ENCODE peak calls at places on chromosome 6, in four cellular contexts. L is WTC11, H is K562, J is GM12878. F is an unnamed sample.

GRCh38 chr6:14641401-14641800 is 523.8 kb downstream of the CD83 start:
- DNase-seq in J (no peak), H (no peak), L (no peak), F (no peak)

GRCh38 chr6:139448998-139449610 is 74.7 kb upstream of the CITED2 start:
- DNase-seq in L (no peak), J (no peak), H (no peak), F (no peak)

GRCh38 chr6:156396791-156397418 is 380.3 kb upstream of the ARID1B start:
- DNase-seq in L (peak), J (no peak), H (no peak), F (no peak)

GRCh38 chr6:37182736-37183590 is 13.0 kb downstream of the PIM1 start:
- DNase-seq in H (peak), J (peak), L (no peak), F (no peak)

GRCh38 chr6:402901-403658 is 11.5 kb downstream of the IRF4 start:
- DNase-seq in L (no peak), J (no peak), H (no peak), F (no peak)

GRCh38 chr6:126076992-126077664 is 90.8 kb downstream of the TRMT11 start:
- DNase-seq in H (no peak), L (no peak), J (no peak), F (peak)

GRCh38 chr6:137767931-137768690 is 98.9 kb upstream of the TNFAIP3 start:
- DNase-seq in J (peak), H (no peak), L (no peak), F (no peak)

GRCh38 chr6:113004691-113005270 is 657.7 kb downstream of the RFPL4B start:
- DNase-seq in H (no peak), L (no peak), J (no peak), F (no peak)

GRCh38 chr6:56573624-56574023 is 69.1 kb downstream of the DST start:
- DNase-seq in L (no peak), J (no peak), H (no peak), F (peak)

GRCh38 chr6:56573142-56573541 is 69.5 kb downstream of the DST start:
- DNase-seq in J (no peak), L (no peak), H (no peak), F (no peak)

GRCh38 chr6:56571605-56572004 is 71.1 kb downstream of the DST start:
- DNase-seq in H (no peak), J (no peak), L (no peak), F (peak)

GRCh38 chr6:56574292-56574691 is 68.4 kb downstream of the DST start:
- DNase-seq in H (no peak), J (no peak), L (no peak), F (no peak)

GRCh38 chr6:56570434-56571359 is 72.0 kb downstream of the DST start:
- DNase-seq in H (no peak), J (no peak), L (no peak), F (peak)
- TF ChIP-seq USF2 in H (no peak), J (no peak), L (no peak), F (no peak)

GRCh38 chr6:157822221-157823000 is 635 bp upstream of the SNX9 start:
- DNase-seq in L (peak), H (no peak), J (no peak), F (no peak)
- TF ChIP-seq MAX in L (peak), H (peak), J (no peak), F (no peak)

GRCh38 chr6:158561247-158561884 is 1.5 kb downstream of the TMEM181 start:
- DNase-seq in L (no peak), J (no peak), H (no peak), F (no peak)
- TF ChIP-seq ETV6 in L (no peak), J (no peak), H (no peak), F (no peak)

GRCh38 chr6:160217863-160218262 is 40.8 kb downstream of the SLC22A2 start:
- DNase-seq in J (no peak), H (no peak), L (no peak), F (no peak)
- TF ChIP-seq USF2 in J (no peak), H (no peak), L (no peak), F (no peak)

F was measured in HepG2.